ENCODE peak calls at places on chromosomes 12 and 14, in five cellular contexts. M is sigmoid colon, N is A549, G is uterus, K is thyroid gland. C is an unnamed sample.

GRCh38 chr12:85829391-85829790 is 6.8 kb downstream of the RASSF9 start:
- DNase-seq in G (no peak), K (no peak), M (no peak), N (no peak), C (no peak)

GRCh38 chr12:24562761-24563392 is 386.0 kb downstream of the BCAT1 start:
- DNase-seq in N (peak; percentile 12), K (peak; percentile 47), G (peak; percentile 51), M (no peak), C (peak; percentile 77)

GRCh38 chr12:76310110-76310509 is 38.1 kb downstream of the BBS10 start:
- DNase-seq in M (no peak), N (peak; percentile 26), K (no peak), G (no peak), C (no peak)

GRCh38 chr14:64715628-64716412 is 11.6 kb downstream of the PLEKHG3 start:
- DNase-seq in N (no peak), K (peak; percentile 42), G (peak; percentile 23), M (peak; percentile 71), C (peak; percentile 38)

GRCh38 chr12:53844989-53845836 is 93.4 kb upstream of the HOXC13 start:
- DNase-seq in K (no peak), G (no peak), N (peak; percentile 88), M (no peak), C (no peak)

GRCh38 chr14:63659726-63660125 is 18.1 kb upstream of the WDR89 start:
- DNase-seq in N (no peak), G (no peak), K (no peak), M (no peak), C (no peak)

GRCh38 chr14:104356738-104357688 is 218.6 kb downstream of the KIF26A start:
- DNase-seq in G (no peak), M (peak; percentile 49), K (no peak), N (no peak), C (no peak)

GRCh38 chr12:67927815-67928214 is 61.4 kb upstream of the IFNG-AS1 start:
- DNase-seq in G (no peak), K (no peak), M (no peak), N (no peak), C (no peak)

GRCh38 chr12:59041241-59042121 is 121.2 kb upstream of the LRIG3 start:
- DNase-seq in G (no peak), K (no peak), N (no peak), M (no peak), C (no peak)

DNA sequence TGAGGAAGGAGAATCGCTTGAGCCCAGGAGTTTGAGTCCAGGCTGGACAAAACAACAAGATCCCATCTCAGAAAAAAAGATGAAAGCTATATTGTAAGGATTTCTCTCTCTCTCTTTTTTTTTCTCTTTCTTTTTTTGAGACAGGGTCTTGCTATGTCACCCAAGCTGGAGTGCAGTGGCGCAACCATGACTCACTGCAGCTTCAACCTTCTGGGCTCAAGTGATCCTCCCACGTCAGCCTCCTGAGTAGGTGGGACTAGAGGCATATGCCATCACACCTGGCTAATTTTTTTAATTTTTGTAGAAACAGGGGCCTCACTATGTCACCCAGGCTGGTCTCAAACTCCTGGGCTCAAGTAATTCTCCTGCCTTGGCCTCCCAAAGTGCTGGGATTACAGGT is 5.8 kb upstream of the MRPL42 start:
- DNase-seq in G (no peak), M (no peak), N (no peak), K (no peak), C (no peak)
- TF ChIP-seq POLR2A in G (no peak), M (no peak), N (no peak), K (no peak), C (no peak)

GRCh38 chr12:63862187-63863107 is 17.9 kb downstream of the SRGAP1 start:
- DNase-seq in K (peak; percentile 86), N (peak; percentile 67), M (no peak), G (no peak), C (peak; percentile 37)
- H3K4me3 ChIP-seq in K (no peak overlapping the region), N (peak overlapping the region; percentile 21), M (no peak overlapping the region), G (no peak overlapping the region), C (no peak overlapping the region)

GRCh38 chr14:100674897-100675618 is 51.6 kb upstream of the DLK1 start:
- DNase-seq in K (no peak), N (no peak), G (no peak), M (no peak), C (no peak)

GRCh38 chr14:100675664-100676063 is 51.0 kb upstream of the DLK1 start:
- DNase-seq in M (no peak), G (no peak), N (no peak), K (no peak), C (no peak)

GRCh38 chr14:100674428-100674827 is 52.3 kb upstream of the DLK1 start:
- DNase-seq in K (no peak), G (no peak), M (no peak), N (no peak), C (no peak)

GRCh38 chr14:100677152-100677924 is 49.4 kb upstream of the DLK1 start:
- DNase-seq in N (no peak), M (peak; percentile 81), K (no peak), G (peak; percentile 53), C (peak; percentile 50)

GRCh38 chr14:100676089-100676685 is 50.5 kb upstream of the DLK1 start:
- DNase-seq in N (no peak), K (no peak), M (no peak), G (no peak), C (no peak)
- H3K4me1 ChIP-seq in N (peaks cover 7% of the 10 kb centered on the region), K (no peaks in the 10 kb centered on the region), M (peaks cover 45% of the 10 kb centered on the region), G (peaks cover 15% of the 10 kb centered on the region), C (peaks cover 39% of the 10 kb centered on the region)

DNA sequence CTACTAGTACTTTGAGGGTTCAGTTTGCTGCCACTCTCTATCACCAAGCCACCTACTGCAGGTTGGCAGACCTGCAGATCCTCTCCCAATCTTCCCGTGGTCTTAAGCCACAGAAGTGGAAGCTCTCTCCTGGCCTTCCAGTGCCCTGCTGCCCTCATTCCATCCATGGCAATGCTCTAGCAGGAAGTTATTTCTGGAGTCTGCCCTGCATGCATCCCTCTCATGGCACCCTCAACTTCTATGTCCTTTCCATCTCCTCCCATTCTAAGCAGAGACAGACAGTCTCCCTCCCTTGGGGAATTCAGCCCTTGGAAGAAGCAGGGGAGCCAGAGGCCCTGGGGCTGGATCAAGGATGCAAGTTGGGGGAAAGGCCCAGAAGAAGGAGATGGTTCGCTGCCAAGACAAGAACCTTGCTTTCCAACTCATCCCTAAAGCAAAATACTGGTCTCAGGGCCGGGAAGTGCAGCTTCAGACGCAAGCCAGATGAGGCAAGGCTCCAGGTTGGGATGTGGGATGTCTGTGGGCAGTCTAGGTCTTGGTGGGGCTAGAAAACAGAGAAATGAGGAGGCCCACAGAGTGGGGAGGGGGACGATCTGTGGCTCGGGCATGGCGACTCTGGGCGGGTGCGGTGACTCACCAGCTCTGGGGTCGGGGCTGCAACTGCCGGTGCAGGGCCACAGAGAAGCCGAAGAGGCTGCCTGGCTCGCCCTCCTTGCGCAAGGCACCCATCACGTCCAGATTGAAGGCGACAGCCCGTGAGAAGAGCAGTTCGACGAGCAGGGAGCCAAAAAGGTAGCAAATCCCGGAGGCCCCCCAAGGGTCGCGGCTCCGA is 648 bp downstream of the ITGA7 start:
- DNase-seq in K (no peak), G (no peak), N (no peak), M (no peak), C (peak; percentile 36)
- TF ChIP-seq POLR2A in K (no peak), G (no peak), N (no peak), M (no peak), C (no peak)

DNA sequence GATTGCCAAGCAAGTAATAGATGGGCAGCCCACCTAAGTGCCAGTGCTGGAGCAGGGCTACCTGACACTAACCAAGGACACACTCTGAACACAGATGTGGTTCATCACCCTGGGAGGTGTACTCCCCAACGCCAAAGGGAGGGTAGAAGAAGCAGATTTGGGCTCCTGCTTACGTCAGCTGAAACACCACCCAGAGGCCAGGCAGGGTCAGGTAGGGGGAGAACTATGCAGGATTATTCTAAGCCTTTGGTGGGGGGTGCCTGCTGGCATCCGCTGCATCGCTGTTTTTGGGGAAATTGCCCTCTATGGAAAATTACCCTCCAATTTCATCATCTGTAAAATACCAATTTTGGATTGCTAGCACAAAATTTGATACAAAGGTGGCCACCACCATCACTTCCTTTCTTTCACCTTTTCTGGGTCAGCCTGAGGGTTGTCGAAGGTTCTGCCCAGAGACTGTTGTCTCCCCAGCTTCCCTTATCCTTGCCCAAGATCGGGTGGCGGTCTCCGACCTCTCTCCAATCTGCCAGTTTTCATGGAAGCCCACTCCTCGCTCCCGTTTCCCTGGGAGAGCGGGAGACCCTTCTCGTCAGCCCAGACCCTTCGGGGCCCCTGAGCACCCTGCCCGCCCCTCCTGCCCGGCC is 535 bp downstream of the BIN2 start:
- DNase-seq in N (no peak), G (no peak), M (no peak), K (no peak), C (no peak)
- H3K4me3 ChIP-seq in N (no peak overlapping the region), G (no peak overlapping the region), M (peak overlapping the region; percentile 24), K (no peak overlapping the region), C (peak overlapping the region; percentile 27)

GRCh38 chr14:68216957-68217356 is 397.4 kb downstream of the RAD51B start:
- DNase-seq in N (no peak), G (no peak), M (no peak), K (no peak), C (no peak)
- H3K4me1 ChIP-seq in N (no peaks in the 10 kb centered on the region), G (no peaks in the 10 kb centered on the region), M (peaks cover 58% of the 10 kb centered on the region), K (no peaks in the 10 kb centered on the region), C (peaks cover 8% of the 10 kb centered on the region)

DNA sequence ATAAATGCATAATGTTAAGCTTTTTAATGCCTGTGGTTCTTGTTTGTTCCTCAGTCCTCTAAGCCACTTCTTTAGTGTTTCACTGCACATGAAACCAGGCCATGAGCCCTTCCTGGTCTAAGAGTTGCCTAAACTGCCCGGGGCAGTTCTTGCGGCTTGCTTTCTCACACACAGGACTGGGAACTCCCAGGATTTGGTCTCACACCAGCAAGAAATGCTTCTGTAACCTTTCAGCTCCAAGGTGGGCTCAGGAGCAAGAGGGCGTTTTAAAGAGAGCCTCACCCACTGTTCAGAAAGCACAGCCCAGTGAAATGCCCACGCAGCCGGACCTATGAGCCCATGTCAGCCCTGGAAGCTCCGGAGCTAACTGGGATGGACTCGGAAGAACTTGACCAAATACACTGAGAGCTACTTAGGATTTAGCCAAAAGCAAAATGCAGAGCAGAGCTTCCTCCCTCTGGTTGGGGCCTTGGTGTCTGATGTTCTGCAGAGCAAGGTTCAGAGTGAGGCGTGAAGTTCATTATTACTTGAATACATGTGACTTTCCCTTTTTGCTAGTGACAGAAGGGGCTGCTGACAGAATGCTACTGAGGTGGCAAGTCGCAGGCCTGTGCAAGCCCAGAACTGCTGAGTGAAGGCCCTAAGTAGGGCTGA is 23.4 kb downstream of the SLC25A29 start:
- DNase-seq in M (no peak), G (no peak), N (no peak), K (peak; percentile 48), C (no peak)
- TF ChIP-seq POLR2A in M (no peak), G (no peak), N (no peak), K (no peak), C (no peak)